ENCODE peak calls at places on chromosomes 7 and 10, in ten cellular contexts. I is endothelial cell of umbilical vein, Z is transverse colon, Y is HepG2, B is prostate gland, K is Panc1, C is GM12878, G is suprapubic skin, R is spleen, N is stomach. M is an unnamed sample.

GRCh38 chr10:21496285-21497176 is 29.0 kb downstream of the SKIDA1 start:
- DNase-seq in Y (peak), Z (peak), C (no peak), R (peak), G (peak), I (peak), K (no peak), B (peak), N (peak), M (peak)

GRCh38 chr10:103417601-103418000 is 21.2 kb downstream of the PDCD11 start:
- DNase-seq in B (no peak), I (no peak), G (no peak), N (no peak), Z (no peak), Y (no peak), R (no peak), C (no peak), K (no peak), M (no peak)

GRCh38 chr7:100835903-100836811 is 8.8 kb upstream of the EPHB4 start:
- DNase-seq in N (peak), Y (no peak), G (peak), B (peak), I (peak), C (no peak), K (no peak), Z (peak), R (peak), M (peak)

GRCh38 chr7:125184801-125185200 is 255.2 kb upstream of the POT1 start:
- DNase-seq in Z (no peak), C (no peak), N (no peak), B (no peak), R (no peak), I (no peak), Y (no peak), G (no peak), K (no peak), M (no peak)

GRCh38 chr7:17331891-17332501 is 33.5 kb downstream of the AHR start:
- DNase-seq in I (no peak), K (no peak), N (no peak), R (no peak), B (no peak), Z (no peak), Y (no peak), C (no peak), G (no peak), M (no peak)

GRCh38 chr10:35643151-35643975 is 1.3 kb upstream of the FZD8 start:
- DNase-seq in Y (no peak), G (peak), I (peak), B (peak), R (peak), K (no peak), C (no peak), Z (peak), N (peak), M (peak)

GRCh38 chr7:51187941-51188340 is 128.7 kb downstream of the COBL start:
- DNase-seq in Z (no peak), I (no peak), C (no peak), G (no peak), Y (no peak), K (no peak), N (no peak), R (peak), B (no peak), M (peak)

GRCh38 chr7:16504019-16504418 is 22.6 kb upstream of the LRRC72 start:
- DNase-seq in C (no peak), K (no peak), Y (no peak), Z (no peak), N (no peak), I (no peak), B (no peak), R (no peak), G (no peak), M (no peak)

GRCh38 chr7:105014725-105015630 is 973 bp downstream of the KMT2E start:
- DNase-seq in K (peak), R (peak), Z (peak), Y (peak), I (peak), N (peak), G (no peak), C (no peak), B (peak), M (peak)

GRCh38 chr10:132397671-132398565 is 918 bp downstream of the PWWP2B start:
- DNase-seq in Y (no peak), Z (peak), I (peak), N (peak), G (no peak), R (peak), C (no peak), K (no peak), B (no peak), M (peak)

GRCh38 chr7:28140964-28141363 is 39.6 kb downstream of the JAZF1 start:
- DNase-seq in B (no peak), N (no peak), Y (no peak), G (no peak), K (no peak), R (no peak), I (no peak), Z (no peak), C (no peak), M (no peak)

GRCh38 chr7:28145090-28145626 is 35.4 kb downstream of the JAZF1 start:
- DNase-seq in N (no peak), Y (no peak), I (no peak), G (no peak), Z (no peak), K (no peak), B (no peak), C (no peak), R (no peak), M (no peak)

GRCh38 chr7:28145931-28146330 is 34.7 kb downstream of the JAZF1 start:
- DNase-seq in Z (no peak), B (no peak), G (no peak), Y (no peak), I (no peak), N (peak), R (no peak), C (no peak), K (no peak), M (no peak)

GRCh38 chr7:28144266-28144665 is 36.3 kb downstream of the JAZF1 start:
- DNase-seq in K (no peak), B (no peak), N (no peak), G (no peak), R (no peak), Y (no peak), I (peak), C (no peak), Z (no peak), M (peak)

DNA sequence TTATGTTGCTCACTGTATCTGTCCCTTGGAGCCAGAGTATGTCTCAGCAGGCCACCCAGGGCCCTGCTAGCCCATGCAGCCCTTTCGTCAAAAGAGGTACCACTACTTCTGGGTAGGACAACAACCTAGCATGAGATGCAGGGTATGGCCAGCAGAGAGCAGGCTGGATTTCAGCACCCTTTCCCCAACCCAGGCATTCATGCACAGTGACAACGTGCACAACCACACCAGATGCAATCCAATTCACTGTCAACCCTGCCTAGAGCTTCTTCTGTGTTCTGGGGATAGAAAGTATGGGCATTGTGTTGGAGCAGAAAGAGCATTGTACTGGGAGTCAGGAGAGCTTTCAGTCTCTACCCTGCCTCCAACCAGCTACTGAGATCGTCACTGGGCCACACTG is 37.9 kb downstream of the JAZF1 start:
- DNase-seq in K (no peak), Z (no peak), R (no peak), N (no peak), I (no peak), B (no peak), G (no peak), C (no peak), Y (no peak), M (no peak)
- TF ChIP-seq CTCF in K (no peak), Z (no peak), R (no peak), N (no peak), I (no peak), B (no peak), G (no peak), C (peak), Y (no peak), M (peak)

GRCh38 chr10:69060127-69060798 is 27.6 kb upstream of the SRGN start:
- DNase-seq in C (no peak), N (no peak), Y (no peak), B (no peak), G (no peak), R (no peak), Z (no peak), K (no peak), I (no peak), M (no peak)

GRCh38 chr10:69057951-69058297 is 30.0 kb upstream of the SRGN start:
- DNase-seq in K (no peak), Z (no peak), G (no peak), I (no peak), C (no peak), Y (no peak), N (no peak), B (no peak), R (no peak), M (no peak)

GRCh38 chr10:69064762-69065328 is 23.1 kb upstream of the SRGN start:
- DNase-seq in N (no peak), G (no peak), Y (no peak), Z (no peak), B (no peak), R (no peak), I (no peak), C (no peak), K (no peak), M (no peak)

GRCh38 chr10:69057261-69057950 is 30.5 kb upstream of the SRGN start:
- DNase-seq in K (no peak), I (peak), C (no peak), R (peak), Y (peak), Z (peak), B (no peak), N (peak), G (no peak), M (peak)

DNA sequence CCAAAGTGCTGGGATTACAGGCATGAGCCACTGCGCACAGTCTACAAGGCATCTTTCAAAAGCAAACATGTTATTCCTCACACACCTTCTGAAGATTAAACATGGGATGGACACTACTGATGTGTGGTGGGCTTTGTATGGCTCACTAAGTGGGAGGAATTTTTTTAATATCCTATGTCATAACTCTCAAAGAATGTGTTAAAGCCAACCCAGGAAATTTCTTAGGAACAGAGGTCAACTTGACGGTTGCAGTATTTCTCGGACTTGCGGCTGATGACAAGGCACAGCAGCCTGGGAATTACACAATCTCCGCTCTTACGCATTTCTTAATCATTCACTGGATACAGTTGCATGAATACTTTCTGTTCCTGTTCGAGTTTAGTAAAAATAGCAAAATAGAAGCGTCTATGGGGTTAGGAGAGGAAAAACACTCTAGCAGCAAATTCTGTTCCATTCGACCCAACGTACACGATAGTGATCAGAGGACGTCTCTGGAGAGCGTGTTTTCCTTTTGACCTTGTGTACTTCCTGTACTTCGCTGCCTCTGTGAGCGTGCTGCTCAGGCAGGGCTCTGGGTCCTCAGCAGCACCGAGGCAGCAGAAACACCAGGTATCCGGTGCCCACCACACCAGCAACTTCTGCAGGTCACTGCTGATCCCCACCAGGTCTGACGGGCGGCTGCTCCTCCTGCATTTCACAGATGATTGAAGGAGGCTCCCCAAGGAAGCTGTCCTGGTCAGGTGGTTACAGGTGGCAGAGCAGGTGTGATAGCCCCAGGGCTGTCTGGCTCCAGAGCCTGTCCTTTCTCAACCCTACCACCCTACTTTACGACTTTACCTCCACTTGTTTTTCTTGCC is 26.4 kb upstream of the SRGN start:
- DNase-seq in R (peak), Z (peak), I (peak), B (no peak), N (peak), C (no peak), Y (peak), G (peak), K (peak), M (no peak)
- TF ChIP-seq POLR2AphosphoS5 in R (peak), Z (peak), I (peak), B (peak), N (peak), C (no peak), Y (no peak), G (peak), K (no peak), M (no peak)

DNA sequence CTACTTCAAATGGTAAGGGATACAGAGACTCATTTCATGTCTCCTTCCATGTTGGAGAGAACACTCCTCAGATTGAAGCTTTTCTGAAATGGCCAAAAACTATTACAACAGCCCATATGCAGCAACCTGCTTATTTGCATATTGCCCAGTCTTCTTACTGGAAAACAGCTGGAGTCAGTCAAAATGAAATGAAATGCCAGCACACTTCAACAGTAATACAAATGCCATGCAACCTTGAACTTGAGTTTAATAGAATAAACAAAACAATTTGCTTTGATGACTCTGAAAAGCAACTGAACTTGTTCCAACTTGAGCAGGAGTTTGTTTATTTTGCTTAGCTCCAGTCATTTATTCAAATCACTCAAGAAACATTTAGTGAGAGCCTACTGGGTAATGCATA is 49.8 kb downstream of the NRCAM start:
- DNase-seq in Z (no peak), K (no peak), I (no peak), N (no peak), C (no peak), G (no peak), R (no peak), B (no peak), Y (no peak), M (no peak)
- TF ChIP-seq CTCF in Z (no peak), K (no peak), I (no peak), N (no peak), C (no peak), G (no peak), R (no peak), B (no peak), Y (no peak), M (no peak)

GRCh38 chr10:48286356-48286755 is 11.9 kb upstream of the FRMPD2 start:
- DNase-seq in N (no peak), B (no peak), Z (no peak), R (no peak), I (no peak), Y (no peak), C (no peak), G (no peak), K (no peak), M (no peak)
- TF ChIP-seq POLR2AphosphoS5 in N (no peak), B (no peak), Z (no peak), R (no peak), I (no peak), Y (no peak), C (no peak), G (no peak), K (no peak), M (no peak)

GRCh38 chr10:113854757-113855626 is 531 bp downstream of the NHLRC2 start:
- DNase-seq in C (no peak), I (peak), G (peak), Z (peak), K (no peak), R (peak), B (peak), Y (peak), N (peak), M (peak)
- TF ChIP-seq CTCF in C (no peak), I (no peak), G (no peak), Z (peak), K (no peak), R (no peak), B (peak), Y (peak), N (no peak), M (no peak)